ENCODE peak calls at places on chromosomes 11 and 22, in seven cellular contexts. One of them, this sample, is unnamed.

GRCh38 chr11:114359342-114359741 is 41.0 kb downstream of the C11orf71 start:
- DNase-seq in sigmoid colon: no peak
- DNase-seq in fibroblast of lung: peak; percentile 25
- DNase-seq in lung: no peak
- DNase-seq in A549: no peak
- DNase-seq in retinal pigment epithelial cell: no peak
- DNase-seq in astrocyte of the spinal cord: no peak
- DNase-seq in this sample: no peak

GRCh38 chr11:15723966-15724365 is 609.2 kb downstream of the INSC start:
- DNase-seq in astrocyte of the spinal cord: no peak
- DNase-seq in fibroblast of lung: no peak
- DNase-seq in lung: no peak
- DNase-seq in sigmoid colon: no peak
- DNase-seq in retinal pigment epithelial cell: no peak
- DNase-seq in A549: no peak
- DNase-seq in this sample: no peak

GRCh38 chr22:36773935-36774334 is 2.0 kb downstream of the IFT27 start:
- DNase-seq in astrocyte of the spinal cord: peak; percentile 19
- DNase-seq in retinal pigment epithelial cell: no peak
- DNase-seq in sigmoid colon: no peak
- DNase-seq in fibroblast of lung: peak; percentile 33
- DNase-seq in A549: peak; percentile 35
- DNase-seq in lung: no peak
- DNase-seq in this sample: peak; percentile 61

GRCh38 chr11:127675602-127676001 is 675.0 kb upstream of the KIRREL3 start:
- DNase-seq in astrocyte of the spinal cord: peak; percentile 12
- DNase-seq in A549: no peak
- DNase-seq in fibroblast of lung: no peak
- DNase-seq in retinal pigment epithelial cell: peak; percentile 58
- DNase-seq in lung: no peak
- DNase-seq in sigmoid colon: no peak
- DNase-seq in this sample: no peak

GRCh38 chr11:68632802-68633201 is 51.5 kb upstream of the GAL start:
- DNase-seq in fibroblast of lung: peak; percentile 61
- DNase-seq in astrocyte of the spinal cord: peak; percentile 74
- DNase-seq in sigmoid colon: no peak
- DNase-seq in retinal pigment epithelial cell: peak; percentile 28
- DNase-seq in A549: peak; percentile 51
- DNase-seq in lung: no peak
- DNase-seq in this sample: peak; percentile 74

GRCh38 chr11:76704171-76704948 is 33.8 kb upstream of the LRRC32 start:
- DNase-seq in retinal pigment epithelial cell: no peak
- DNase-seq in sigmoid colon: no peak
- DNase-seq in fibroblast of lung: no peak
- DNase-seq in lung: no peak
- DNase-seq in astrocyte of the spinal cord: no peak
- DNase-seq in A549: no peak
- DNase-seq in this sample: no peak

GRCh38 chr22:35014812-35015211 is 51.1 kb upstream of the ISX start:
- DNase-seq in lung: no peak
- DNase-seq in sigmoid colon: no peak
- DNase-seq in retinal pigment epithelial cell: no peak
- DNase-seq in fibroblast of lung: no peak
- DNase-seq in A549: no peak
- DNase-seq in astrocyte of the spinal cord: no peak
- DNase-seq in this sample: no peak

GRCh38 chr22:37753746-37754145 is 54.0 kb upstream of the GCAT start:
- DNase-seq in fibroblast of lung: peak; percentile 36
- DNase-seq in astrocyte of the spinal cord: no peak
- DNase-seq in retinal pigment epithelial cell: no peak
- DNase-seq in sigmoid colon: no peak
- DNase-seq in A549: no peak
- DNase-seq in lung: no peak
- DNase-seq in this sample: no peak

GRCh38 chr11:67322049-67322448 is 18.7 kb downstream of the SSH3 start:
- DNase-seq in lung: no peak
- DNase-seq in A549: no peak
- DNase-seq in sigmoid colon: no peak
- DNase-seq in astrocyte of the spinal cord: no peak
- DNase-seq in fibroblast of lung: no peak
- DNase-seq in retinal pigment epithelial cell: no peak
- DNase-seq in this sample: no peak

GRCh38 chr22:34414467-34415440 is 494.5 kb upstream of the LARGE1 start:
- DNase-seq in retinal pigment epithelial cell: no peak
- DNase-seq in fibroblast of lung: peak; percentile 11
- DNase-seq in A549: peak; percentile 1
- DNase-seq in astrocyte of the spinal cord: no peak
- DNase-seq in lung: peak; percentile 30
- DNase-seq in sigmoid colon: no peak
- DNase-seq in this sample: peak; percentile 8

GRCh38 chr22:17269607-17270261 is 50.5 kb upstream of the ADA2 start:
- DNase-seq in astrocyte of the spinal cord: no peak
- DNase-seq in fibroblast of lung: no peak
- DNase-seq in lung: no peak
- DNase-seq in sigmoid colon: no peak
- DNase-seq in A549: no peak
- DNase-seq in retinal pigment epithelial cell: no peak
- DNase-seq in this sample: no peak

GRCh38 chr11:110059706-110060430 is 33.3 kb upstream of the ZC3H12C start:
- DNase-seq in fibroblast of lung: peak; percentile 72
- DNase-seq in retinal pigment epithelial cell: no peak
- DNase-seq in lung: no peak
- DNase-seq in astrocyte of the spinal cord: peak; percentile 15
- DNase-seq in sigmoid colon: no peak
- DNase-seq in A549: no peak
- DNase-seq in this sample: no peak

GRCh38 chr11:114482114-114482513 is 42.8 kb downstream of the REXO2 start:
- DNase-seq in fibroblast of lung: no peak
- DNase-seq in sigmoid colon: no peak
- DNase-seq in astrocyte of the spinal cord: no peak
- DNase-seq in retinal pigment epithelial cell: no peak
- DNase-seq in lung: no peak
- DNase-seq in A549: no peak
- DNase-seq in this sample: no peak

GRCh38 chr11:117750357-117750756 is 46.7 kb downstream of the DSCAML1 start:
- DNase-seq in astrocyte of the spinal cord: no peak
- DNase-seq in lung: no peak
- DNase-seq in sigmoid colon: peak; percentile 15
- DNase-seq in A549: no peak
- DNase-seq in retinal pigment epithelial cell: no peak
- DNase-seq in fibroblast of lung: no peak
- DNase-seq in this sample: no peak

DNA sequence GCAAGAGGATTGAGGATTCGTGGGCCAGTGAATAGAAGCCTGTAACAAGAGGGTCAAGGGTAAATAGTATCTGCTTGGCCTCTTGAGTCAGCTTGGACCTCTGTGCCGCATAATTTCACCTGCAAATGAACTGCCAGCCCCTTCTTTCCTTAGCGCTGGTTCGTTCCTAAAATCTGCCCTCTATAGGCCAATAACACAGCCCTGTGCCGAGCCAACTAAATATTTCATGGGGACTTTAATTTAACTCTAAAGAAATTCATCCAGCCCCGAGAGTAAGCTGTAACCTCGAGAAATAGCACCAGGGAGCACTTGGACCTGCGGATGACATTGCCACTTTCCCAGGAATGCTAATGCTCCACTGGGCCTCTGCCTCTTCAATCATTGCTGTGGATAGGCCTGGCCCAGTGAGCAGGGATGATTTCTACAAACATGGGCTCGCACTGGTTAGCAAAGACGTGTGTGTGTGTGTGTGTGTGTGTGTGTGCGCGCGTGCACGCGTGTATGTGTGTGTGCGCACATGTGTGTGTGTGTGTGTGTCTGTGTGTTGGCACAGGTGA is 95.3 kb upstream of the TBCEL start:
- DNase-seq in A549: no peak
- DNase-seq in retinal pigment epithelial cell: no peak
- DNase-seq in astrocyte of the spinal cord: no peak
- DNase-seq in lung: no peak
- DNase-seq in sigmoid colon: no peak
- DNase-seq in fibroblast of lung: no peak
- DNase-seq in this sample: no peak
- TF ChIP-seq CTCF in A549: no peak
- TF ChIP-seq CTCF in retinal pigment epithelial cell: no peak
- TF ChIP-seq CTCF in astrocyte of the spinal cord: peak; percentile 8
- TF ChIP-seq CTCF in lung: no peak
- TF ChIP-seq CTCF in sigmoid colon: no peak
- TF ChIP-seq CTCF in fibroblast of lung: no peak
- TF ChIP-seq CTCF in this sample: no peak

DNA sequence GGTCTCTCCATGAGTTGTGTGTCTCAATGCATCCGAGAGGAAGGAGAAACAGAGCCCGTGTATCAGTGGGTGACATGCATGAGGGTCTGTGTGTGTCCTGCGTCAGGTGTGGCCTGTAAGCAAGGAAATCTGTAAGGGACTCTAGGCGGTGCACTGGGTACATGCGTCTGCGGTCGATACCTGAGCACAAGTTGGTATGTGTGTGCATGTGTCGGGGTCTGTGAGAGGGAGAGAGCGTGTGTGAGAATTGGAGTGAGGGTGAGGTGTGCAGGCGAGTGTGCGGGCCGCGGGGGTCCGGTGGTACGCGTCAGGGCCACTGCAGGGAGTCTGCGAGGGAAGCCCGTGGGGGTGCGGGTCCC is 503 bp downstream of the CDC42BPG start:
- DNase-seq in retinal pigment epithelial cell: no peak
- DNase-seq in lung: no peak
- DNase-seq in astrocyte of the spinal cord: no peak
- DNase-seq in A549: no peak
- DNase-seq in fibroblast of lung: no peak
- DNase-seq in sigmoid colon: no peak
- DNase-seq in this sample: no peak
- H3K4me3 ChIP-seq in retinal pigment epithelial cell: peak overlapping the region; percentile 22
- H3K4me3 ChIP-seq in lung: peak overlapping the region; percentile 12
- H3K4me3 ChIP-seq in astrocyte of the spinal cord: no peak overlapping the region
- H3K4me3 ChIP-seq in A549: peak overlapping the region; percentile 51
- H3K4me3 ChIP-seq in fibroblast of lung: no peak overlapping the region
- H3K4me3 ChIP-seq in sigmoid colon: peak overlapping the region; percentile 33
- H3K4me3 ChIP-seq in this sample: no peak overlapping the region

DNA sequence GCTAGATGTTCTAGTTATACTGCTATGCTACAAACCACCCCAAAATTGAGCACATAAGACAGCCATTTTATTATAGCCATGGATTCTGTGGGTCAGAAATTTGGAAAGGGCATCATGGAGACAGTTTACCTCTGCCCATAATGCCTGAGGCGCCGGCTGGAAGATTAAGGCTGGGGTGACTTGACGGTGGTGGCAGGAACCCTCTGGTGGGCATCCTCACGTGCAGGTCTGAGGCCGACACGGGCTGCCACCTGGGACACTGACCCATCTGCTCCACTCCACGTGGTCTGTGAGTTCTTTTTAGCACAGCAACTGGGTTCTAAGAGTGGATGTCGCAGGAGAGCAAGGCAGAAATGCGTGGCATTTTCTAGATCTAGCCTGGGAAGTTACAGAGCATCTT is 40.0 kb upstream of the PRDM11 start:
- DNase-seq in retinal pigment epithelial cell: no peak
- DNase-seq in astrocyte of the spinal cord: no peak
- DNase-seq in lung: no peak
- DNase-seq in fibroblast of lung: no peak
- DNase-seq in A549: no peak
- DNase-seq in sigmoid colon: no peak
- DNase-seq in this sample: no peak
- TF ChIP-seq CTCF in retinal pigment epithelial cell: no peak
- TF ChIP-seq CTCF in astrocyte of the spinal cord: no peak
- TF ChIP-seq CTCF in lung: no peak
- TF ChIP-seq CTCF in fibroblast of lung: no peak
- TF ChIP-seq CTCF in A549: no peak
- TF ChIP-seq CTCF in sigmoid colon: no peak
- TF ChIP-seq CTCF in this sample: no peak

DNA sequence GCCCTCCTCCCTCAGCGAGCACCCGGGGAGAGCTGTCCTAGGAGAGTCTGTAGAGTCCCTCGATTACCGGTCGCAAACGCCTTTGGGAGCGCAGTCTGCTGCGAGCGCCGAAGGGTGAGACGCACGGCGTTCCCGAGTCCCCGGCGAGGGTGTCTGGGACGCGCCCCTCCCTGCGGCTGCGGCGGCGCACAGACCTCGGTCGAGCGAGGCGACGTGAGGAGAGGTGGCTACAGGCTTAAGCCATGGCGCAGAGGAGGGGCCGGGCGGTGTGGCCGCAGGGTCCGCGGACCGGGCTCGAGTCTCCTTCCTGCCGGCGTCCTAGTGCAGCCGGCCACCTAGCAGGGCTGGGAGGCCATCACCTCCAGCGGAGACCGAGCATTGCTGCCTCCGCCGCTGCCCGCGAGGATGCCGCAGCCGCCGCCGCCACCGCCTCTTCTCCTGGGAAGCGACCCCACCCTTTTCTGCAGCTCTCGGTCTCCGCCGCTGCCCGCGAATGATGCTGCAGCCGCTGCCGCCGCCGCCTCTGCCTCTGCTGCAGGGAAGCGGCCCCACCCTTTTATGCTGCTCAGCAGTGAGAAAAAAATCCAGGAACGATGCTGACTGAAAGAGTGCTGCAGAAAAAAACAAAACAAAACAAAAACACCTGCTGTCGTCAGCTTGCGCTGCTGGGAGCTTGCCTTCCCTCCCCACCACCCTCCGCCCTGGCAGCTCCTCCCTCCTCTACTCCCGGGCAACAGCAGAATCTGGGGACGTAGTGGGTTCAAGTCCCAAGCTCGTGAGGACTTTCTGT is at the start of gene MAP6:
- DNase-seq in fibroblast of lung: peak; percentile 11
- DNase-seq in sigmoid colon: no peak
- DNase-seq in retinal pigment epithelial cell: no peak
- DNase-seq in astrocyte of the spinal cord: peak; percentile 10
- DNase-seq in lung: no peak
- DNase-seq in A549: peak; percentile 21
- DNase-seq in this sample: no peak
- H3K4me3 ChIP-seq in fibroblast of lung: no peak within 1 kb of the TSS
- H3K4me3 ChIP-seq in sigmoid colon: peak within 1 kb of the TSS; percentile 57
- H3K4me3 ChIP-seq in retinal pigment epithelial cell: peak within 1 kb of the TSS; percentile 28
- H3K4me3 ChIP-seq in astrocyte of the spinal cord: peak within 1 kb of the TSS; percentile 18
- H3K4me3 ChIP-seq in lung: peak within 1 kb of the TSS; percentile 26
- H3K4me3 ChIP-seq in A549: peak within 1 kb of the TSS; percentile 63
- H3K4me3 ChIP-seq in this sample: peak within 1 kb of the TSS; percentile 25

GRCh38 chr11:126391970-126392637 is 36.6 kb downstream of the ST3GAL4 start:
- DNase-seq in fibroblast of lung: no peak
- DNase-seq in retinal pigment epithelial cell: no peak
- DNase-seq in astrocyte of the spinal cord: no peak
- DNase-seq in A549: no peak
- DNase-seq in lung: no peak
- DNase-seq in sigmoid colon: no peak
- DNase-seq in this sample: no peak
- TF ChIP-seq CTCF in fibroblast of lung: no peak
- TF ChIP-seq CTCF in retinal pigment epithelial cell: peak; percentile 53
- TF ChIP-seq CTCF in astrocyte of the spinal cord: peak; percentile 10
- TF ChIP-seq CTCF in A549: no peak
- TF ChIP-seq CTCF in lung: no peak
- TF ChIP-seq CTCF in sigmoid colon: no peak
- TF ChIP-seq CTCF in this sample: peak; percentile 6

This sample was measured in fibroblast of mammary gland.